ENCODE peak calls at places on chromosomes 11 and 22, in eight cellular contexts. V is neural crest cell; Y is heart right ventricle; D is fibroblast of lung; N is T-cell; Q is stimulated activated CD8-positive, alpha-beta memory T cell treated with anti-CD3 and anti-CD28 coated beads, Interleukin-12 subunit alpha, Interleukin-12 subunit beta, amount 100 ng/mL, for 1 hour; W is AG10803; A is DMS 273 treated with DMSO at 0.1 percent for 48 hours. U is an unnamed sample.

GRCh38 chr11:68211546-68211945 is 1.6 kb downstream of the KMT5B start:
- DNase-seq in V (no peak), Y (no peak), D (no peak), N (no peak), Q (no peak), W (no peak), A (no peak), U (no peak)

GRCh38 chr11:17328856-17329490 is 22.6 kb upstream of the NCR3LG1 start:
- DNase-seq in V (no peak), Y (no peak), D (no peak), N (no peak), Q (no peak), W (no peak), A (no peak), U (no peak)

GRCh38 chr22:47626428-47627390 is 864.3 kb downstream of the TBC1D22A start:
- DNase-seq in V (no peak), Y (no peak), D (no peak), N (no peak), Q (no peak), W (no peak), A (no peak), U (no peak)

GRCh38 chr11:110472858-110473257 is 43.1 kb downstream of the FDX1 start:
- DNase-seq in V (no peak), Y (no peak), D (peak), N (no peak), Q (no peak), W (peak), A (no peak), U (peak)

GRCh38 chr11:96309001-96309642 is 33.9 kb downstream of the MAML2 start:
- DNase-seq in V (no peak), Y (no peak), D (no peak), N (no peak), Q (no peak), W (peak), A (no peak), U (no peak)

GRCh38 chr11:73012121-73012863 is 129.8 kb downstream of the FCHSD2 start:
- DNase-seq in V (no peak), Y (no peak), D (peak), N (no peak), Q (no peak), W (peak), A (no peak), U (no peak)

GRCh38 chr11:69089258-69089657 is 40.5 kb downstream of the TPCN2 start:
- DNase-seq in V (no peak), Y (peak), D (peak), N (no peak), Q (no peak), W (peak), A (no peak), U (no peak)

GRCh38 chr11:60343094-60343704 is 16.1 kb downstream of the MS4A6E start:
- DNase-seq in V (no peak), Y (no peak), D (peak), N (no peak), Q (no peak), W (no peak), A (no peak), U (peak)

GRCh38 chr11:3203221-3204043 is 15.2 kb downstream of the MRGPRG start:
- DNase-seq in V (no peak), Y (no peak), D (no peak), N (no peak), Q (no peak), W (no peak), A (no peak), U (peak)

GRCh38 chr22:17222503-17222902 is 3.3 kb upstream of the ADA2 start:
- DNase-seq in V (no peak), Y (no peak), D (no peak), N (no peak), Q (no peak), W (no peak), A (no peak), U (no peak)

GRCh38 chr22:29342577-29343312 is 27.2 kb upstream of the RASL10A start:
- DNase-seq in V (no peak), Y (no peak), D (no peak), N (no peak), Q (no peak), W (no peak), A (peak), U (no peak)

GRCh38 chr11:48093795-48094642 is 113.7 kb downstream of the PTPRJ start:
- DNase-seq in V (no peak), Y (peak), D (peak), N (no peak), Q (no peak), W (peak), A (peak), U (peak)

U was measured in cardiac muscle cell.